ENCODE peak calls at places on chromosomes 16 and 17, in five cellular contexts. Q is transverse colon, I is coronary artery, W is foreskin keratinocyte, T is pancreas. L is an unnamed sample.

GRCh38 chr16:79278506-79278905 is 322.0 kb downstream of the MAF start:
- DNase-seq in W (no peak), I (no peak), T (no peak), Q (peak), L (no peak)

GRCh38 chr16:84643677-84644076 is 4.6 kb upstream of the KLHL36 start:
- DNase-seq in I (no peak), Q (no peak), T (no peak), W (no peak), L (no peak)

GRCh38 chr17:43983515-43984411 is 20.7 kb upstream of the NAGS start:
- DNase-seq in I (no peak), W (no peak), Q (peak), T (peak), L (no peak)

GRCh38 chr16:61926766-61927165 is 109.5 kb downstream of the CDH8 start:
- DNase-seq in Q (no peak), I (no peak), T (no peak), W (no peak), L (no peak)

GRCh38 chr17:53032861-53033271 is 789.9 kb upstream of the KIF2B start:
- DNase-seq in I (no peak), W (peak), Q (peak), T (peak), L (no peak)

GRCh38 chr17:82399030-82399429 is 19.1 kb upstream of the HEXD start:
- DNase-seq in I (no peak), Q (no peak), W (no peak), T (no peak), L (no peak)

GRCh38 chr16:23452221-23452571 is 793 bp downstream of the COG7 start:
- DNase-seq in T (no peak), Q (no peak), I (no peak), W (no peak), L (no peak)

GRCh38 chr16:71803305-71803690 is 5.3 kb downstream of the AP1G1 start:
- DNase-seq in I (no peak), T (no peak), Q (no peak), W (no peak), L (no peak)

GRCh38 chr16:9854665-9855064 is 327.6 kb downstream of the GRIN2A start:
- DNase-seq in I (no peak), Q (no peak), W (no peak), T (no peak), L (no peak)

GRCh38 chr17:28760987-28761562 is 17.3 kb downstream of the TRAF4 start:
- DNase-seq in I (no peak), W (no peak), Q (peak), T (peak), L (no peak)

GRCh38 chr17:73018599-73018998 is 73.9 kb downstream of the SLC39A11 start:
- DNase-seq in Q (no peak), I (no peak), W (no peak), T (no peak), L (no peak)

GRCh38 chr16:69105501-69106361 is at the start of gene HAS3:
- DNase-seq in Q (peak), I (no peak), W (peak), T (peak), L (peak)

GRCh38 chr16:5333991-5334390 is 236.4 kb upstream of the EEF2KMT start:
- DNase-seq in T (no peak), W (no peak), Q (no peak), I (no peak), L (no peak)

GRCh38 chr16:81863630-81864352 is 84.7 kb downstream of the PLCG2 start:
- DNase-seq in W (no peak), T (no peak), Q (peak), I (no peak), L (peak)

GRCh38 chr17:18280766-18281165 is 20.3 kb downstream of the MIEF2 start:
- DNase-seq in Q (no peak), I (no peak), T (no peak), W (no peak), L (no peak)

GRCh38 chr17:50270430-50271172 is 3.7 kb upstream of the TMEM92 start:
- DNase-seq in W (no peak), Q (peak), I (peak), T (no peak), L (no peak)

DNA sequence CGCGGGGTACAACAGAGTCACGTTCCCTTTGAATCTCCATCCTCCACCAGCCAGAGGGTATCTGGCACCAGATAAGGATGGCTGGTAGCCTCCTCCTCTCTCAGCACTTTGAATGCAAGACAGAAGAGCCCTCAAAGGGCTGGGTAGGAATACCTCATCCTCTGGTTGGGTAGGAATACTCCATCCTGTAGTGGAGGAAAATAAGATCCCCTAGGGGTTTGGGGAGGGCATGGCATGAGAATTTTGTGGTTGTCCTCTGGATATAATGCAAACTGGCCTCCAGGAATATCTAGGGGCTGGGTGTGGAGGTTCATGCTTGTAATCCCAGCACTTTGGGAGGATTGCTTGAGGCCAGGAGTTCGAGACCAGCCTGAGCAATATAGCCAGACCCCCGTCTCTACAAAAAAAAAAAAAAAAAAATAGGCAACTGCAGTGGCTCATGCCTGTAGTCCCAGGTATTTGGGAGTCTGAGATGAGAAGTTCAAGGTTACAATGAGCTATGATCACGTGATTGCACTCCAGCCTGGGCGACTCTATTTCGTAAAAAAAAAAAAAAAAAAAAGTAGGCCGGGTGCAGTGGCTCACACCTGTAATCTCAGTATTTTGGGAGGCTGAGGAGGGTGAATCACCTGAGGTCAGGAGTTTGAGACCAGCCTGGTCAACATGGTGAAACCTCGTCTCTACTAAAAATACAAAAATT is 2.7 kb downstream of the IGFBP4 start:
- DNase-seq in W (no peak), I (no peak), T (no peak), Q (no peak), L (no peak)
- TF ChIP-seq CTCF in W (no peak), I (no peak), T (no peak), Q (peak), L (no peak)

GRCh38 chr16:29860218-29860617 is 2.8 kb downstream of the CDIPT start:
- DNase-seq in W (no peak), Q (no peak), T (no peak), I (no peak), L (no peak)

GRCh38 chr16:29862884-29863668 is at the start of gene CDIPT:
- DNase-seq in T (peak), Q (peak), W (peak), I (peak), L (peak)

GRCh38 chr16:29864205-29864604 is 1.2 kb upstream of the CDIPT start:
- DNase-seq in T (no peak), I (no peak), W (no peak), Q (no peak), L (no peak)

GRCh38 chr16:29862383-29862883 is 593 bp downstream of the CDIPT start:
- DNase-seq in Q (peak), T (no peak), W (no peak), I (no peak), L (no peak)

GRCh38 chr16:29863669-29863984 is 601 bp upstream of the CDIPT start:
- DNase-seq in Q (no peak), T (no peak), I (no peak), W (no peak), L (no peak)
- TF ChIP-seq CTCF in Q (no peak), T (no peak), I (peak), W (no peak), L (no peak)

GRCh38 chr16:49085689-49086088 is 195.9 kb downstream of the CBLN1 start:
- DNase-seq in I (no peak), Q (no peak), T (no peak), W (no peak), L (no peak)
- TF ChIP-seq CTCF in I (no peak), Q (no peak), T (no peak), W (no peak), L (no peak)

GRCh38 chr17:7252176-7253043 is at the start of gene ELP5:
- DNase-seq in I (peak), Q (peak), W (peak), T (peak), L (peak)
- TF ChIP-seq CTCF in I (no peak), Q (peak), W (peak), T (no peak), L (peak)

GRCh38 chr16:659618-660017 is 8.3 kb upstream of the RHOT2 start:
- DNase-seq in I (no peak), W (no peak), Q (no peak), T (no peak), L (no peak)
- TF ChIP-seq CTCF in I (no peak), W (no peak), Q (no peak), T (no peak), L (no peak)

L was measured in GM20000.